ENCODE peak calls at places on chromosomes 13 and 19, in ten cellular contexts. U is RWPE1; Z is Peyer's patch; X is brain microvascular endothelial cell; P is CD4-positive, alpha-beta T cell; T is suprapubic skin; Q is HCT116; K is ovary; H is left ventricle myocardium inferior; L is IMR-90. D is an unnamed sample.
A peak's percentile ranks its signal among the peaks of the same experiment; 100 is the strongest.

GRCh38 chr19:12796146-12797071 is 5.1 kb downstream of the JUNB start:
- DNase-seq in U (peak; percentile 51), Z (peak; percentile 81), X (peak; percentile 58), P (peak; percentile 70), T (no peak), Q (no peak), K (peak; percentile 81), H (peak; percentile 59), L (peak; percentile 81), D (peak; percentile 83)

GRCh38 chr19:30666301-30666803 is 294.2 kb downstream of the ZNF536 start:
- DNase-seq in U (peak; percentile 42), Z (peak; percentile 60), X (peak; percentile 29), P (peak; percentile 20), T (no peak), Q (no peak), K (peak; percentile 59), H (no peak), L (peak; percentile 13), D (peak; percentile 41)

GRCh38 chr19:43895727-43896126 is 39.4 kb downstream of the ZNF45 start:
- DNase-seq in U (no peak), Z (no peak), X (no peak), P (no peak), T (no peak), Q (no peak), K (no peak), H (no peak), L (no peak), D (no peak)

GRCh38 chr13:57311009-57311586 is 144.1 kb downstream of the PRR20E start:
- DNase-seq in U (no peak), Z (peak; percentile 33), X (no peak), P (no peak), T (no peak), Q (no peak), K (no peak), H (no peak), L (no peak), D (no peak)

GRCh38 chr19:19847781-19848180 is 17.9 kb upstream of the ZNF253 start:
- DNase-seq in U (no peak), Z (no peak), X (no peak), P (no peak), T (no peak), Q (no peak), K (no peak), H (no peak), L (no peak), D (no peak)

GRCh38 chr13:39297664-39298171 is 259.5 kb downstream of the NHLRC3 start:
- DNase-seq in U (no peak), Z (no peak), X (peak; percentile 16), P (no peak), T (no peak), Q (no peak), K (no peak), H (no peak), L (peak; percentile 24), D (no peak)

GRCh38 chr19:57056972-57057371 is 62.8 kb upstream of the USP29 start:
- DNase-seq in U (no peak), Z (no peak), X (no peak), P (no peak), T (no peak), Q (no peak), K (peak; percentile 94), H (peak; percentile 77), L (peak; percentile 11), D (peak; percentile 59)

GRCh38 chr19:7373862-7374261 is 25.1 kb downstream of the ARHGEF18 start:
- DNase-seq in U (no peak), Z (peak; percentile 51), X (no peak), P (no peak), T (no peak), Q (peak; percentile 62), K (no peak), H (no peak), L (no peak), D (no peak)

GRCh38 chr13:102139626-102140025 is 262.2 kb downstream of the FGF14 start:
- DNase-seq in U (no peak), Z (no peak), X (no peak), P (no peak), T (no peak), Q (no peak), K (no peak), H (no peak), L (no peak), D (no peak)

GRCh38 chr13:31859546-31859945 is 120.2 kb downstream of the RXFP2 start:
- DNase-seq in U (no peak), Z (no peak), X (no peak), P (no peak), T (no peak), Q (no peak), K (no peak), H (no peak), L (no peak), D (no peak)

GRCh38 chr19:48053856-48054255 is 10.0 kb upstream of the CABP5 start:
- DNase-seq in U (peak; percentile 88), Z (no peak), X (no peak), P (no peak), T (no peak), Q (no peak), K (no peak), H (no peak), L (no peak), D (no peak)

DNA sequence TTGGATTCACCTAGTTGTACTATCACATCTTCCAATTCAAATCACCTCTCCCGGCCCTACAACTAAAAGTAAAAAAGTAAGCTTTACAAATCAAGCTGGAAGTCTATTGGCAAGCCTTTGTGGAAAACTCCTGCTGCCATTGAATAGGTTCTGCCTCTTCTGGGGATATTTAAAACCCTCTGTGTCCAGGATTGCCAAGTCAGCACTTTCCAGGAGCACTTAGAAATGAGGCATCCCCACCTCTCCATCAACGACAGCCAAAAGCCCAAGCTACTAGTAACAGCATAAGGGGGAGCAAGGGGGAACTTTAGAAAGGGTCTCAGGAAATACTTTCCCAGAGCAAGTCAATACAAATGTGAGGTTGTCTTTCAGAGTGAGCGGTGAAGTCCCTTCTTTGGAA is 85.0 kb upstream of the OBI1 start:
- DNase-seq in U (no peak), Z (no peak), X (no peak), P (no peak), T (no peak), Q (no peak), K (no peak), H (no peak), L (no peak), D (no peak)
- H3K27ac ChIP-seq in U (no peak overlapping the region), Z (no peak overlapping the region), X (no peak overlapping the region), P (no peak overlapping the region), T (no peak overlapping the region), Q (no peak overlapping the region), K (no peak overlapping the region), H (no peak overlapping the region), L (no peak overlapping the region), D (no peak overlapping the region)

GRCh38 chr13:34153428-34154180 is 335.7 kb downstream of the RFC3 start:
- DNase-seq in U (no peak), Z (no peak), X (no peak), P (no peak), T (no peak), Q (no peak), K (no peak), H (no peak), L (no peak), D (no peak)
- H3K27ac ChIP-seq in U (peak overlapping the region; percentile 40), Z (no peak overlapping the region), X (no peak overlapping the region), P (no peak overlapping the region), T (no peak overlapping the region), Q (no peak overlapping the region), K (no peak overlapping the region), H (no peak overlapping the region), L (no peak overlapping the region), D (no peak overlapping the region)

DNA sequence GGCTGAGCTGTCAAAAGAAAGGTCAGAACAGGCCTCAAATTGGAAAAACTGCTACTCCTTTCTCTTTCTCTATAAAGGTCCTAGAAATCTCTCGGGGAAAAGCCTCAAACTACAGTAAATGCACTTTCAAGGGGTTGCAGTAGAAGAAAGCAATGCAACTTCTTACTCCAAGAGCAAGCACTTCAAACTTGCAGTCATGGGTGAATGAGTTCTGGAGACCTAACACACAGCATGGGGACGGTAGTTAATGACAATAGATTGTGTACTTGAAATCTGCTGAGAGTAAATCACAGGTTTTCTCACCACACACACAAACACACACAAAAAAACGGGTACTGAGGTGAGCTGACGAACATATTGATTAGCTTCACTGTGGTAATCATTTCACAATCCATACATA is 11.8 kb downstream of the TUBGCP3 start:
- DNase-seq in U (no peak), Z (no peak), X (no peak), P (no peak), T (no peak), Q (no peak), K (no peak), H (no peak), L (no peak), D (no peak)
- H3K27ac ChIP-seq in U (no peak overlapping the region), Z (no peak overlapping the region), X (no peak overlapping the region), P (no peak overlapping the region), T (no peak overlapping the region), Q (no peak overlapping the region), K (no peak overlapping the region), H (no peak overlapping the region), L (no peak overlapping the region), D (no peak overlapping the region)

GRCh38 chr19:34963531-34964406 is at the start of gene ZNF792:
- DNase-seq in U (peak; percentile 45), Z (peak; percentile 80), X (peak; percentile 22), P (peak; percentile 39), T (no peak), Q (peak; percentile 16), K (peak; percentile 65), H (peak; percentile 69), L (peak; percentile 34), D (peak; percentile 84)
- H3K27ac ChIP-seq in U (peak within 1 kb of the TSS; percentile 57), Z (peak within 1 kb of the TSS; percentile 82), X (no peak within 1 kb of the TSS), P (peak within 1 kb of the TSS; percentile 57), T (peak within 1 kb of the TSS; percentile 61), Q (peak within 1 kb of the TSS; percentile 57), K (no peak within 1 kb of the TSS), H (peak within 1 kb of the TSS; percentile 89), L (peak within 1 kb of the TSS; percentile 48), D (peak within 1 kb of the TSS; percentile 74)

GRCh38 chr19:38267780-38268430 is 3.5 kb downstream of the SPINT2 start:
- DNase-seq in U (peak; percentile 20), Z (peak; percentile 55), X (no peak), P (no peak), T (no peak), Q (no peak), K (no peak), H (no peak), L (no peak), D (peak; percentile 72)
- H3K27ac ChIP-seq in U (peak overlapping the region; percentile 96), Z (no peak overlapping the region), X (no peak overlapping the region), P (no peak overlapping the region), T (peak overlapping the region; percentile 87), Q (peak overlapping the region; percentile 99), K (peak overlapping the region; percentile 20), H (no peak overlapping the region), L (no peak overlapping the region), D (peak overlapping the region; percentile 93)